ENCODE peak calls at places on chromosomes 4 and X, in five cellular contexts. C is lower leg skin, A is body of pancreas, K is GM06990, M is A673. S is an unnamed sample.

GRCh38 chr4:129570326-129570725 is 474.4 kb downstream of the C4orf33 start:
- DNase-seq in C (no peak), A (no peak), K (no peak), M (no peak), S (no peak)

GRCh38 chr4:6692806-6693205 is 872 bp upstream of the S100P start:
- DNase-seq in C (no peak), A (no peak), K (no peak), M (no peak), S (no peak)

GRCh38 chr4:94408549-94409374 is 43.0 kb upstream of the PDLIM5 start:
- DNase-seq in C (no peak), A (no peak), K (no peak), M (peak; percentile 51), S (no peak)

GRCh38 chrX:150688911-150689451 is 4.2 kb upstream of the MTMR1 start:
- DNase-seq in C (no peak), A (no peak), K (no peak), M (peak; percentile 26), S (peak; percentile 81)

GRCh38 chr4:176845636-176846035 is 52.9 kb upstream of the VEGFC start:
- DNase-seq in C (no peak), A (no peak), K (no peak), M (no peak), S (no peak)

GRCh38 chr4:152747444-152747843 is 32.1 kb downstream of the TIGD4 start:
- DNase-seq in C (no peak), A (no peak), K (no peak), M (no peak), S (no peak)

GRCh38 chrX:109312757-109313156 is 169.1 kb downstream of the GUCY2F start:
- DNase-seq in C (no peak), A (no peak), K (no peak), M (no peak), S (no peak)

GRCh38 chrX:65644621-65645287 is 22.7 kb upstream of the MSN start:
- DNase-seq in C (peak; percentile 80), A (peak; percentile 64), K (no peak), M (peak; percentile 61), S (peak; percentile 41)

GRCh38 chrX:17923546-17923945 is 62.4 kb upstream of the RAI2 start:
- DNase-seq in C (no peak), A (no peak), K (no peak), M (peak; percentile 18), S (no peak)

GRCh38 chrX:117969782-117970181 is 146.8 kb downstream of the KLHL13 start:
- DNase-seq in C (no peak), A (no peak), K (no peak), M (no peak), S (no peak)

GRCh38 chrX:133897593-133898163 is 87.7 kb downstream of the GPC3 start:
- DNase-seq in C (no peak), A (no peak), K (no peak), M (no peak), S (no peak)

GRCh38 chr4:6855692-6856297 is 53.8 kb upstream of the TBC1D14 start:
- DNase-seq in C (no peak), A (no peak), K (peak; percentile 75), M (peak; percentile 24), S (peak; percentile 60)

GRCh38 chr4:19857405-19857804 is 394.3 kb upstream of the SLIT2 start:
- DNase-seq in C (no peak), A (no peak), K (no peak), M (peak; percentile 13), S (no peak)

GRCh38 chr4:30770049-30770549 is 49.9 kb downstream of the PCDH7 start:
- DNase-seq in C (no peak), A (no peak), K (no peak), M (peak; percentile 78), S (no peak)

GRCh38 chr4:114187592-114187991 is 208.1 kb upstream of the ARSJ start:
- DNase-seq in C (no peak), A (no peak), K (no peak), M (no peak), S (no peak)

GRCh38 chr4:4639370-4639769 is 97.5 kb upstream of the STX18 start:
- DNase-seq in C (no peak), A (no peak), K (no peak), M (no peak), S (no peak)

GRCh38 chrX:151680805-151681204 is 14.5 kb upstream of the PRRG3 start:
- DNase-seq in C (no peak), A (peak; percentile 63), K (peak; percentile 15), M (peak; percentile 58), S (no peak)

GRCh38 chrX:154040307-154040756 is 20.6 kb upstream of the IRAK1 start:
- DNase-seq in C (no peak), A (no peak), K (no peak), M (no peak), S (no peak)

GRCh38 chr4:66927937-66928336 is 617.4 kb downstream of the CENPC start:
- DNase-seq in C (no peak), A (no peak), K (no peak), M (no peak), S (no peak)

GRCh38 chr4:2570551-2571222 is 34.2 kb downstream of the FAM193A start:
- DNase-seq in C (no peak), A (no peak), K (peak; percentile 23), M (no peak), S (no peak)

GRCh38 chr4:2891294-2891693 is 47.6 kb downstream of the ADD1 start:
- DNase-seq in C (no peak), A (no peak), K (no peak), M (no peak), S (no peak)

GRCh38 chrX:54978448-54978847 is 15.5 kb downstream of the PFKFB1 start:
- DNase-seq in C (no peak), A (no peak), K (no peak), M (no peak), S (no peak)

GRCh38 chr4:158578476-158578875 is 56.8 kb downstream of the RXFP1 start:
- DNase-seq in C (no peak), A (no peak), K (no peak), M (peak; percentile 35), S (no peak)

GRCh38 chr4:949656-950055 is 17.4 kb downstream of the TMEM175 start:
- DNase-seq in C (no peak), A (peak; percentile 7), K (no peak), M (no peak), S (no peak)

GRCh38 chr4:7812191-7812860 is 127.3 kb downstream of the AFAP1 start:
- DNase-seq in C (no peak), A (no peak), K (no peak), M (no peak), S (no peak)

GRCh38 chr4:43709443-43709842 is 739.2 kb downstream of the KCTD8 start:
- DNase-seq in C (no peak), A (no peak), K (no peak), M (no peak), S (no peak)

GRCh38 chr4:88447339-88447738 is 9.6 kb upstream of the HERC5 start:
- DNase-seq in C (no peak), A (no peak), K (no peak), M (no peak), S (no peak)

GRCh38 chrX:113512700-113513395 is 672.2 kb upstream of the AMOT start:
- DNase-seq in C (no peak), A (no peak), K (no peak), M (peak; percentile 9), S (no peak)

GRCh38 chr4:105594094-105595010 is 41.9 kb downstream of the ARHGEF38 start:
- DNase-seq in C (no peak), A (no peak), K (peak; percentile 70), M (no peak), S (no peak)

GRCh38 chr4:93879919-93880318 is 51.4 kb downstream of the ATOH1 start:
- DNase-seq in C (no peak), A (no peak), K (no peak), M (no peak), S (no peak)

GRCh38 chrX:130994671-130995070 is 63.5 kb upstream of the ARHGAP36 start:
- DNase-seq in C (no peak), A (peak; percentile 14), K (no peak), M (peak; percentile 51), S (no peak)

GRCh38 chrX:148535639-148536038 is 35.2 kb downstream of the AFF2 start:
- DNase-seq in C (no peak), A (no peak), K (no peak), M (no peak), S (no peak)

GRCh38 chr4:150779707-150780106 is 197.8 kb downstream of the MAB21L2 start:
- DNase-seq in C (no peak), A (no peak), K (no peak), M (no peak), S (no peak)

GRCh38 chr4:187929024-187929423 is 66.5 kb upstream of the ZFP42 start:
- DNase-seq in C (no peak), A (no peak), K (no peak), M (peak; percentile 54), S (no peak)

GRCh38 chr4:82779032-82779431 is 19.6 kb downstream of the SCD5 start:
- DNase-seq in C (no peak), A (no peak), K (no peak), M (no peak), S (no peak)

GRCh38 chr4:123120473-123120872 is 198.1 kb upstream of the NUDT6 start:
- DNase-seq in C (no peak), A (no peak), K (no peak), M (no peak), S (no peak)

GRCh38 chr4:99690990-99691389 is 33.4 kb upstream of the C4orf54 start:
- DNase-seq in C (no peak), A (no peak), K (no peak), M (no peak), S (no peak)

GRCh38 chr4:80071643-80072606 is 1.1 kb downstream of the ANTXR2 start:
- DNase-seq in C (peak; percentile 40), A (peak; percentile 26), K (peak; percentile 47), M (peak; percentile 2), S (no peak)

GRCh38 chr4:146439437-146439836 is 82.3 kb downstream of the SLC10A7 start:
- DNase-seq in C (no peak), A (no peak), K (no peak), M (no peak), S (no peak)

GRCh38 chr4:73499996-73500765 is 18.6 kb downstream of the AFM start:
- DNase-seq in C (no peak), A (no peak), K (no peak), M (no peak), S (no peak)
- H3K4me3 ChIP-seq in C (no peak overlapping the region), A (no peak overlapping the region), K (no peak overlapping the region), M (no peak overlapping the region), S (no peak overlapping the region)

GRCh38 chr4:163755013-163755412 is 260.5 kb downstream of the TMA16 start:
- DNase-seq in C (no peak), A (no peak), K (no peak), M (peak; percentile 81), S (no peak)
- TF ChIP-seq CTCF in C (no peak), A (no peak), K (peak; percentile 61), M (peak; percentile 70), S (no peak)

GRCh38 chr4:18314731-18315130 is 293.2 kb upstream of the LCORL start:
- DNase-seq in C (no peak), A (no peak), K (no peak), M (no peak), S (no peak)

GRCh38 chr4:18322111-18322510 is 300.6 kb upstream of the LCORL start:
- DNase-seq in C (no peak), A (no peak), K (no peak), M (no peak), S (no peak)

GRCh38 chr4:18318682-18319410 is 297.3 kb upstream of the LCORL start:
- DNase-seq in C (no peak), A (peak; percentile 21), K (no peak), M (no peak), S (no peak)

GRCh38 chr4:18319456-18319855 is 297.9 kb upstream of the LCORL start:
- DNase-seq in C (no peak), A (no peak), K (no peak), M (no peak), S (no peak)
- H3K4me3 ChIP-seq in C (no peak overlapping the region), A (no peak overlapping the region), K (no peak overlapping the region), M (no peak overlapping the region), S (no peak overlapping the region)

GRCh38 chrX:40573763-40574162 is 7.0 kb upstream of the ATP6AP2 start:
- DNase-seq in C (no peak), A (no peak), K (peak; percentile 14), M (peak; percentile 30), S (no peak)
- TF ChIP-seq CTCF in C (no peak), A (no peak), K (peak; percentile 95), M (peak; percentile 46), S (peak; percentile 56)